ENCODE peak calls at places on chromosome 20, in six cellular contexts. R is esophagus squamous epithelium, Y is HCT116, G is HepG2, A is GM23248, C is mesenchymal stem cell. V is an unnamed sample.

GRCh38 chr20:4808872-4809271 is 87.2 kb downstream of the PRND start:
- DNase-seq in R (no peak), Y (no peak), G (no peak), A (peak; percentile 50), C (no peak), V (no peak)

GRCh38 chr20:5448449-5449118 is 131.8 kb upstream of the PROKR2 start:
- DNase-seq in R (no peak), Y (peak; percentile 38), G (peak; percentile 57), A (peak; percentile 52), C (peak; percentile 46), V (no peak)

GRCh38 chr20:5557123-5557522 is 193.1 kb upstream of the SHLD1 start:
- DNase-seq in R (no peak), Y (peak; percentile 13), G (peak; percentile 61), A (peak; percentile 63), C (peak; percentile 59), V (peak; percentile 54)

GRCh38 chr20:2705931-2706645 is 13.5 kb downstream of the EBF4 start:
- DNase-seq in R (no peak), Y (no peak), G (no peak), A (no peak), C (no peak), V (no peak)

GRCh38 chr20:64238115-64238825 is 17.3 kb upstream of the PCMTD2 start:
- DNase-seq in R (no peak), Y (no peak), G (peak; percentile 88), A (no peak), C (no peak), V (no peak)

GRCh38 chr20:33992923-33993799 is 550 bp upstream of the RALY start:
- DNase-seq in R (peak; percentile 96), Y (peak; percentile 95), G (peak; percentile 100), A (peak; percentile 99), C (peak; percentile 99), V (peak; percentile 100)

GRCh38 chr20:25032478-25033183 is 25.3 kb downstream of the ACSS1 start:
- DNase-seq in R (no peak), Y (no peak), G (peak; percentile 88), A (no peak), C (no peak), V (no peak)

GRCh38 chr20:2451939-2452732 is 18.5 kb downstream of the SNRPB start:
- DNase-seq in R (no peak), Y (peak; percentile 48), G (peak; percentile 78), A (peak; percentile 83), C (peak; percentile 65), V (peak; percentile 83)

GRCh38 chr20:40525356-40525755 is 163.7 kb downstream of the MAFB start:
- DNase-seq in R (no peak), Y (no peak), G (no peak), A (peak; percentile 41), C (peak; percentile 57), V (no peak)

GRCh38 chr20:57526885-57527566 is 2.1 kb upstream of the CTCFL start:
- DNase-seq in R (no peak), Y (no peak), G (no peak), A (no peak), C (no peak), V (no peak)

GRCh38 chr20:45090481-45090880 is 10.4 kb downstream of the KCNS1 start:
- DNase-seq in R (no peak), Y (no peak), G (no peak), A (peak; percentile 48), C (no peak), V (no peak)

GRCh38 chr20:47936612-47937011 is 151.3 kb upstream of the SULF2 start:
- DNase-seq in R (no peak), Y (no peak), G (no peak), A (no peak), C (no peak), V (no peak)

GRCh38 chr20:33415948-33416347 is 14.6 kb upstream of the CDK5RAP1 start:
- DNase-seq in R (no peak), Y (no peak), G (peak; percentile 56), A (peak; percentile 67), C (peak; percentile 27), V (peak; percentile 81)

GRCh38 chr20:5714261-5715041 is 35.8 kb upstream of the SHLD1 start:
- DNase-seq in R (no peak), Y (no peak), G (peak; percentile 100), A (no peak), C (peak; percentile 85), V (no peak)

GRCh38 chr20:41316602-41317535 is 662 bp downstream of the ZHX3 start:
- DNase-seq in R (no peak), Y (no peak), G (peak; percentile 58), A (peak; percentile 92), C (peak; percentile 83), V (peak; percentile 94)

GRCh38 chr20:46055269-46055668 is 26.3 kb downstream of the SLC12A5 start:
- DNase-seq in R (no peak), Y (no peak), G (no peak), A (no peak), C (no peak), V (no peak)

GRCh38 chr20:33034901-33035492 is 3.5 kb downstream of the BPIFB6 start:
- DNase-seq in R (no peak), Y (no peak), G (no peak), A (no peak), C (no peak), V (no peak)

GRCh38 chr20:23151885-23152284 is 65.8 kb upstream of the CD93 start:
- DNase-seq in R (no peak), Y (no peak), G (no peak), A (peak; percentile 51), C (peak; percentile 50), V (no peak)

GRCh38 chr20:14832630-14833029 is 495.2 kb upstream of the FLRT3 start:
- DNase-seq in R (no peak), Y (no peak), G (no peak), A (no peak), C (no peak), V (no peak)

GRCh38 chr20:38065764-38066375 is 32.3 kb downstream of the RPRD1B start:
- DNase-seq in R (no peak), Y (no peak), G (peak; percentile 41), A (no peak), C (no peak), V (no peak)

GRCh38 chr20:24102749-24103148 is 114.2 kb upstream of the GGTLC1 start:
- DNase-seq in R (no peak), Y (no peak), G (no peak), A (peak; percentile 26), C (no peak), V (no peak)

GRCh38 chr20:53578492-53579222 is 15.0 kb downstream of the ZNF217 start:
- DNase-seq in R (peak; percentile 11), Y (peak; percentile 82), G (peak; percentile 94), A (peak; percentile 93), C (peak; percentile 89), V (no peak)
- H3K4me1 ChIP-seq in R (peaks cover 36% of the 10 kb centered on the region), Y (peaks cover 25% of the 10 kb centered on the region), G (peaks cover 63% of the 10 kb centered on the region), A (peaks cover 57% of the 10 kb centered on the region), C (peaks cover 2% of the 10 kb centered on the region), V (no peaks in the 10 kb centered on the region)

GRCh38 chr20:52971498-52972189 is 514 bp upstream of the TSHZ2 start:
- DNase-seq in R (no peak), Y (no peak), G (no peak), A (no peak), C (no peak), V (no peak)

GRCh38 chr20:52972965-52973819 is 1.0 kb downstream of the TSHZ2 start:
- DNase-seq in R (no peak), Y (no peak), G (no peak), A (peak; percentile 56), C (peak; percentile 40), V (peak; percentile 45)

GRCh38 chr20:52975024-52975732 is 3.0 kb downstream of the TSHZ2 start:
- DNase-seq in R (no peak), Y (no peak), G (no peak), A (peak; percentile 27), C (peak; percentile 9), V (no peak)

GRCh38 chr20:52972190-52972937 is at the start of gene TSHZ2:
- DNase-seq in R (peak; percentile 6), Y (no peak), G (peak; percentile 24), A (peak; percentile 83), C (peak; percentile 78), V (peak; percentile 76)

GRCh38 chr20:52974155-52974554 is 2.0 kb downstream of the TSHZ2 start:
- DNase-seq in R (no peak), Y (no peak), G (no peak), A (peak; percentile 70), C (no peak), V (no peak)
- H3K4me3 ChIP-seq in R (peak overlapping the region; percentile 67), Y (no peak overlapping the region), G (no peak overlapping the region), A (peak overlapping the region; percentile 100), C (peak overlapping the region; percentile 92), V (no peak overlapping the region)

GRCh38 chr20:17614812-17615644 is 45.2 kb downstream of the DSTN start:
- DNase-seq in R (no peak), Y (no peak), G (no peak), A (no peak), C (no peak), V (peak; percentile 59)
- H3K4me1 ChIP-seq in R (peaks cover 36% of the 10 kb centered on the region), Y (no peaks in the 10 kb centered on the region), G (peaks cover 22% of the 10 kb centered on the region), A (peaks cover 9% of the 10 kb centered on the region), C (peaks cover 62% of the 10 kb centered on the region), V (no peaks in the 10 kb centered on the region)

GRCh38 chr20:830011-830521 is 3.4 kb upstream of the FAM110A start:
- DNase-seq in R (no peak), Y (no peak), G (no peak), A (peak; percentile 86), C (peak; percentile 26), V (peak; percentile 24)

GRCh38 chr20:829531-829930 is 4.0 kb upstream of the FAM110A start:
- DNase-seq in R (no peak), Y (no peak), G (no peak), A (peak; percentile 57), C (no peak), V (no peak)

GRCh38 chr20:826695-827323 is 6.7 kb upstream of the FAM110A start:
- DNase-seq in R (no peak), Y (no peak), G (no peak), A (no peak), C (no peak), V (no peak)

GRCh38 chr20:831251-831650 is 2.3 kb upstream of the FAM110A start:
- DNase-seq in R (no peak), Y (no peak), G (no peak), A (no peak), C (no peak), V (no peak)

DNA sequence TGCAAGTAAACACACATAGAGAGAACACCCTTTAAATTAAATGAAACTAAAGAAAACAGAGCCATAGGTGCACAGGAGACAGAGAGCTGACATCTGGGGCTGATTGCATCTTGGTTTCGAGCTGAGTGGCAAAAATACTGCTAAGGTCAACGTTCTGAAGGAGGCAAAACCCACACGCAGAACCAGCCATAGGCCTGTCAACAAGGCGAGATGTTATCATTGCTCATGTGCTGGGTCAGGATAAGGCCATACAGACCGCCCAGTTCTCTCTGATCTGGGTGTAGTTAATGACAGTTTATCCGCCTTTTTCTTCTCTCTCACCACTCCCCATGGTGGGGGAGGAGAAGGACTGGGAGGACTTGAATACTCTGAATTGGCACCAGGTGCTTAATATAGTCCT is 4.5 kb upstream of the FAM110A start:
- DNase-seq in R (no peak), Y (no peak), G (no peak), A (no peak), C (no peak), V (no peak)
- H3K4me3 ChIP-seq in R (no peak overlapping the region), Y (no peak overlapping the region), G (no peak overlapping the region), A (no peak overlapping the region), C (no peak overlapping the region), V (no peak overlapping the region)

DNA sequence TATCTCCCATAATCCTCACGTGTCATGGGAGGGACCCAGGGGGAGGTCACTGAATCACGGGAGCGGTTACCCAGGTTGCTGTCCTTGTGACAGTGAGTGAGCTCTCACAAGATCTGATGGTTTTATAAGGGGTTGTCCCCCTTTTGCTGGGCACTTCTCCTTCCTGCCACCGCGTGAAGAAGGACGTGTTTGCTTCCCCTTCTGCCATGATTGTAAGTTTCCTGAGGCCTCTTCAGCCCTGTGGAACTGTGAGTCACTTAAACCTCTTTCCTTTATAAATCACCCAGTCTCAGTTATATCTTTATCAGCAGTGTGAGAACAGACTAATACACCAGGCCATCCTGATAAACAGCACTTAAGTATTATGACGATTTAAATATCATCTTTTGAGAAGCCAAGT is 8.9 kb upstream of the MRGBP start:
- DNase-seq in R (no peak), Y (no peak), G (no peak), A (no peak), C (peak; percentile 33), V (no peak)
- H3K4me1 ChIP-seq in R (no peaks in the 10 kb centered on the region), Y (peaks cover 22% of the 10 kb centered on the region), G (peaks cover 34% of the 10 kb centered on the region), A (peaks cover 8% of the 10 kb centered on the region), C (peaks cover 13% of the 10 kb centered on the region), V (no peaks in the 10 kb centered on the region)